ENCODE peak calls at places on chromosome 10, in seven cellular contexts. One of them, this sample, is unnamed.

GRCh38 chr10:123570898-123571515 is 95.1 kb upstream of the GPR26 start:
- DNase-seq in H9: peak; percentile 19
- DNase-seq in neuronal stem cell: no peak
- DNase-seq in mesenchymal stem cell: no peak
- DNase-seq in trophoblast cell: no peak
- DNase-seq in mesendoderm: no peak
- DNase-seq in H1: no peak
- DNase-seq in this sample: no peak

GRCh38 chr10:132489053-132489703 is 48.4 kb upstream of the INPP5A start:
- DNase-seq in H9: peak; percentile 22
- DNase-seq in neuronal stem cell: no peak
- DNase-seq in mesenchymal stem cell: no peak
- DNase-seq in trophoblast cell: no peak
- DNase-seq in mesendoderm: no peak
- DNase-seq in H1: no peak
- DNase-seq in this sample: peak; percentile 51

GRCh38 chr10:60155945-60156683 is 233.6 kb downstream of the ANK3 start:
- DNase-seq in H9: no peak
- DNase-seq in neuronal stem cell: no peak
- DNase-seq in mesenchymal stem cell: no peak
- DNase-seq in trophoblast cell: no peak
- DNase-seq in mesendoderm: no peak
- DNase-seq in H1: no peak
- DNase-seq in this sample: no peak

GRCh38 chr10:23927926-23928325 is 281.0 kb upstream of the KIAA1217 start:
- DNase-seq in H9: no peak
- DNase-seq in neuronal stem cell: no peak
- DNase-seq in mesenchymal stem cell: no peak
- DNase-seq in trophoblast cell: no peak
- DNase-seq in mesendoderm: no peak
- DNase-seq in H1: no peak
- DNase-seq in this sample: no peak

GRCh38 chr10:4372601-4373000 is 453.4 kb upstream of the AKR1E2 start:
- DNase-seq in H9: no peak
- DNase-seq in neuronal stem cell: no peak
- DNase-seq in mesenchymal stem cell: peak; percentile 91
- DNase-seq in trophoblast cell: no peak
- DNase-seq in mesendoderm: no peak
- DNase-seq in H1: no peak
- DNase-seq in this sample: peak; percentile 99

GRCh38 chr10:35423505-35424306 is 87.4 kb downstream of the CCNY start:
- DNase-seq in H9: no peak
- DNase-seq in neuronal stem cell: no peak
- DNase-seq in mesenchymal stem cell: peak; percentile 53
- DNase-seq in trophoblast cell: no peak
- DNase-seq in mesendoderm: no peak
- DNase-seq in H1: no peak
- DNase-seq in this sample: peak; percentile 79

GRCh38 chr10:72275351-72276012 is 1.8 kb downstream of the DDIT4 start:
- DNase-seq in H9: no peak
- DNase-seq in neuronal stem cell: no peak
- DNase-seq in mesenchymal stem cell: no peak
- DNase-seq in trophoblast cell: no peak
- DNase-seq in mesendoderm: no peak
- DNase-seq in H1: no peak
- DNase-seq in this sample: peak; percentile 34

GRCh38 chr10:33070101-33070500 is 112.1 kb upstream of the ITGB1 start:
- DNase-seq in H9: no peak
- DNase-seq in neuronal stem cell: no peak
- DNase-seq in mesenchymal stem cell: no peak
- DNase-seq in trophoblast cell: no peak
- DNase-seq in mesendoderm: no peak
- DNase-seq in H1: no peak
- DNase-seq in this sample: no peak

GRCh38 chr10:73252445-73253225 is at the start of gene MRPS16:
- DNase-seq in H9: peak; percentile 98
- DNase-seq in neuronal stem cell: peak; percentile 92
- DNase-seq in mesenchymal stem cell: peak; percentile 99
- DNase-seq in trophoblast cell: peak; percentile 95
- DNase-seq in mesendoderm: peak; percentile 99
- DNase-seq in H1: peak; percentile 88
- DNase-seq in this sample: peak; percentile 96

GRCh38 chr10:133096616-133097269 is 9.0 kb downstream of the ADGRA1 start:
- DNase-seq in H9: no peak
- DNase-seq in neuronal stem cell: no peak
- DNase-seq in mesenchymal stem cell: no peak
- DNase-seq in trophoblast cell: no peak
- DNase-seq in mesendoderm: peak; percentile 23
- DNase-seq in H1: no peak
- DNase-seq in this sample: no peak

GRCh38 chr10:118980135-118980865 is 49.2 kb upstream of the NANOS1 start:
- DNase-seq in H9: peak; percentile 17
- DNase-seq in neuronal stem cell: no peak
- DNase-seq in mesenchymal stem cell: no peak
- DNase-seq in trophoblast cell: no peak
- DNase-seq in mesendoderm: no peak
- DNase-seq in H1: no peak
- DNase-seq in this sample: no peak

GRCh38 chr10:99369126-99369525 is 40.0 kb downstream of the CNNM1 start:
- DNase-seq in H9: no peak
- DNase-seq in neuronal stem cell: no peak
- DNase-seq in mesenchymal stem cell: no peak
- DNase-seq in trophoblast cell: no peak
- DNase-seq in mesendoderm: no peak
- DNase-seq in H1: no peak
- DNase-seq in this sample: peak; percentile 23

GRCh38 chr10:78304091-78305045 is 270.7 kb downstream of the RPS24 start:
- DNase-seq in H9: peak; percentile 16
- DNase-seq in neuronal stem cell: no peak
- DNase-seq in mesenchymal stem cell: no peak
- DNase-seq in trophoblast cell: no peak
- DNase-seq in mesendoderm: no peak
- DNase-seq in H1: no peak
- DNase-seq in this sample: no peak

GRCh38 chr10:22613011-22613410 is 101.4 kb downstream of the PIP4K2A start:
- DNase-seq in H9: no peak
- DNase-seq in neuronal stem cell: no peak
- DNase-seq in mesenchymal stem cell: no peak
- DNase-seq in trophoblast cell: no peak
- DNase-seq in mesendoderm: no peak
- DNase-seq in H1: no peak
- DNase-seq in this sample: no peak

GRCh38 chr10:72079356-72079755 is 9.0 kb downstream of the SPOCK2 start:
- DNase-seq in H9: no peak
- DNase-seq in neuronal stem cell: no peak
- DNase-seq in mesenchymal stem cell: no peak
- DNase-seq in trophoblast cell: no peak
- DNase-seq in mesendoderm: no peak
- DNase-seq in H1: no peak
- DNase-seq in this sample: no peak

GRCh38 chr10:119337223-119337622 is 129.9 kb downstream of the GRK5 start:
- DNase-seq in H9: no peak
- DNase-seq in neuronal stem cell: no peak
- DNase-seq in mesenchymal stem cell: peak; percentile 29
- DNase-seq in trophoblast cell: no peak
- DNase-seq in mesendoderm: peak; percentile 44
- DNase-seq in H1: no peak
- DNase-seq in this sample: no peak

GRCh38 chr10:69612760-69613159 is 17.3 kb upstream of the FAM241B start:
- DNase-seq in H9: no peak
- DNase-seq in neuronal stem cell: no peak
- DNase-seq in mesenchymal stem cell: no peak
- DNase-seq in trophoblast cell: no peak
- DNase-seq in mesendoderm: no peak
- DNase-seq in H1: no peak
- DNase-seq in this sample: no peak
- H3K18ac ChIP-seq in H9: no peak overlapping the region
- H3K18ac ChIP-seq in neuronal stem cell: no peak overlapping the region
- H3K18ac ChIP-seq in mesenchymal stem cell: no peak overlapping the region
- H3K18ac ChIP-seq in trophoblast cell: no peak overlapping the region
- H3K18ac ChIP-seq in mesendoderm: no peak overlapping the region
- H3K18ac ChIP-seq in H1: no peak overlapping the region
- H3K18ac ChIP-seq in this sample: no peak overlapping the region

GRCh38 chr10:83078645-83079044 is 1060.7 kb upstream of the GHITM start:
- DNase-seq in H9: no peak
- DNase-seq in neuronal stem cell: no peak
- DNase-seq in mesenchymal stem cell: no peak
- DNase-seq in trophoblast cell: no peak
- DNase-seq in mesendoderm: peak; percentile 7
- DNase-seq in H1: no peak
- DNase-seq in this sample: no peak
- H3K18ac ChIP-seq in H9: peak overlapping the region; percentile 30
- H3K18ac ChIP-seq in neuronal stem cell: no peak overlapping the region
- H3K18ac ChIP-seq in mesenchymal stem cell: no peak overlapping the region
- H3K18ac ChIP-seq in trophoblast cell: no peak overlapping the region
- H3K18ac ChIP-seq in mesendoderm: no peak overlapping the region
- H3K18ac ChIP-seq in H1: peak overlapping the region; percentile 3
- H3K18ac ChIP-seq in this sample: no peak overlapping the region

GRCh38 chr10:52652431-52653220 is 120.0 kb downstream of the MBL2 start:
- DNase-seq in H9: no peak
- DNase-seq in neuronal stem cell: no peak
- DNase-seq in mesenchymal stem cell: peak; percentile 37
- DNase-seq in trophoblast cell: no peak
- DNase-seq in mesendoderm: peak; percentile 8
- DNase-seq in H1: no peak
- DNase-seq in this sample: no peak
- H3K18ac ChIP-seq in H9: no peak overlapping the region
- H3K18ac ChIP-seq in neuronal stem cell: no peak overlapping the region
- H3K18ac ChIP-seq in mesenchymal stem cell: no peak overlapping the region
- H3K18ac ChIP-seq in trophoblast cell: no peak overlapping the region
- H3K18ac ChIP-seq in mesendoderm: no peak overlapping the region
- H3K18ac ChIP-seq in H1: no peak overlapping the region
- H3K18ac ChIP-seq in this sample: no peak overlapping the region

GRCh38 chr10:5402798-5403197 is 1.8 kb downstream of the TUBAL3 start:
- DNase-seq in H9: no peak
- DNase-seq in neuronal stem cell: no peak
- DNase-seq in mesenchymal stem cell: no peak
- DNase-seq in trophoblast cell: no peak
- DNase-seq in mesendoderm: no peak
- DNase-seq in H1: no peak
- DNase-seq in this sample: no peak
- H3K18ac ChIP-seq in H9: no peak overlapping the region
- H3K18ac ChIP-seq in neuronal stem cell: no peak overlapping the region
- H3K18ac ChIP-seq in mesenchymal stem cell: no peak overlapping the region
- H3K18ac ChIP-seq in trophoblast cell: no peak overlapping the region
- H3K18ac ChIP-seq in mesendoderm: no peak overlapping the region
- H3K18ac ChIP-seq in H1: no peak overlapping the region
- H3K18ac ChIP-seq in this sample: no peak overlapping the region

This sample was measured in IMR-90.